ENCODE peak calls at places on chromosomes 13 and 19, in ten cellular contexts. L is fibroblast of villous mesenchyme, K is fibroblast of lung, Z is lower lobe of right lung, S is Caco-2, H is adrenal gland, J is astrocyte of the cerebellum, E is AG04450, P is glutamatergic neuron, N is endothelial cell. A is an unnamed sample.

GRCh38 chr19:15154002-15154612 is 46.7 kb downstream of the NOTCH3 start:
- DNase-seq in L (peak), K (peak), Z (no peak), S (peak), H (peak), J (no peak), E (no peak), P (peak), N (peak), A (no peak)

GRCh38 chr19:44671400-44671799 is at the start of gene CEACAM19:
- DNase-seq in L (no peak), K (no peak), Z (no peak), S (no peak), H (no peak), J (no peak), E (no peak), P (no peak), N (no peak), A (no peak)

GRCh38 chr19:49157445-49158224 is at the start of gene TRPM4:
- DNase-seq in L (peak), K (peak), Z (peak), S (peak), H (peak), J (no peak), E (no peak), P (peak), N (peak), A (peak)

GRCh38 chr13:76229281-76229680 is 593.2 kb downstream of the LMO7 start:
- DNase-seq in L (no peak), K (no peak), Z (no peak), S (no peak), H (no peak), J (no peak), E (no peak), P (no peak), N (no peak), A (no peak)

GRCh38 chr13:108957369-108958012 is 328.1 kb downstream of the MYO16 start:
- DNase-seq in L (peak), K (peak), Z (no peak), S (no peak), H (peak), J (peak), E (peak), P (no peak), N (no peak), A (no peak)

GRCh38 chr13:105997436-105998232 is 537.8 kb downstream of the EFNB2 start:
- DNase-seq in L (peak), K (peak), Z (no peak), S (peak), H (no peak), J (no peak), E (no peak), P (no peak), N (no peak), A (no peak)

GRCh38 chr19:57103573-57104277 is 16.1 kb upstream of the USP29 start:
- DNase-seq in L (peak), K (peak), Z (no peak), S (no peak), H (peak), J (peak), E (no peak), P (peak), N (peak), A (peak)

GRCh38 chr19:48490980-48491792 is 20.4 kb downstream of the LMTK3 start:
- DNase-seq in L (no peak), K (no peak), Z (no peak), S (no peak), H (peak), J (no peak), E (no peak), P (no peak), N (no peak), A (no peak)

GRCh38 chr13:98853791-98854191 is 101.3 kb upstream of the SLC15A1 start:
- DNase-seq in L (no peak), K (peak), Z (no peak), S (no peak), H (no peak), J (peak), E (no peak), P (no peak), N (no peak), A (no peak)

GRCh38 chr13:112443191-112444000 is 67.2 kb downstream of the SPACA7 start:
- DNase-seq in L (no peak), K (no peak), Z (no peak), S (peak), H (no peak), J (no peak), E (no peak), P (peak), N (peak), A (no peak)

GRCh38 chr19:42074513-42075363 is 1.2 kb upstream of the ZNF574 start:
- DNase-seq in L (no peak), K (no peak), Z (no peak), S (peak), H (peak), J (no peak), E (no peak), P (no peak), N (no peak), A (no peak)

GRCh38 chr13:20848944-20849343 is 53.6 kb downstream of the XPO4 start:
- DNase-seq in L (peak), K (peak), Z (no peak), S (no peak), H (no peak), J (no peak), E (no peak), P (no peak), N (no peak), A (no peak)

GRCh38 chr19:39303373-39304184 is 7.4 kb downstream of the IFNL1 start:
- DNase-seq in L (no peak), K (no peak), Z (no peak), S (peak), H (no peak), J (no peak), E (no peak), P (no peak), N (no peak), A (peak)
- TF ChIP-seq CTCF in L (no peak), K (no peak), Z (no peak), S (no peak), H (no peak), J (no peak), E (no peak), P (no peak), N (no peak), A (no peak)

GRCh38 chr13:60369242-60369641 is 27.8 kb upstream of the TDRD3 start:
- DNase-seq in L (no peak), K (no peak), Z (no peak), S (no peak), H (no peak), J (no peak), E (no peak), P (no peak), N (no peak), A (no peak)
- TF ChIP-seq CTCF in L (peak), K (no peak), Z (peak), S (no peak), H (no peak), J (no peak), E (peak), P (peak), N (peak), A (no peak)

GRCh38 chr13:93234459-93234858 is 7.9 kb downstream of the GPC6 start:
- DNase-seq in L (no peak), K (no peak), Z (no peak), S (no peak), H (no peak), J (no peak), E (no peak), P (no peak), N (no peak), A (no peak)

GRCh38 chr13:93230466-93230865 is 3.9 kb downstream of the GPC6 start:
- DNase-seq in L (peak), K (peak), Z (no peak), S (no peak), H (no peak), J (peak), E (no peak), P (no peak), N (no peak), A (no peak)

GRCh38 chr13:93231867-93232266 is 5.3 kb downstream of the GPC6 start:
- DNase-seq in L (no peak), K (no peak), Z (no peak), S (no peak), H (no peak), J (no peak), E (no peak), P (no peak), N (no peak), A (no peak)

GRCh38 chr13:93235258-93236015 is 8.8 kb downstream of the GPC6 start:
- DNase-seq in L (peak), K (peak), Z (no peak), S (no peak), H (no peak), J (no peak), E (no peak), P (no peak), N (no peak), A (peak)

GRCh38 chr13:93233997-93234416 is 7.4 kb downstream of the GPC6 start:
- DNase-seq in L (no peak), K (no peak), Z (no peak), S (no peak), H (no peak), J (no peak), E (no peak), P (peak), N (no peak), A (no peak)
- TF ChIP-seq CTCF in L (peak), K (no peak), Z (no peak), S (peak), H (no peak), J (peak), E (no peak), P (no peak), N (no peak), A (peak)

DNA sequence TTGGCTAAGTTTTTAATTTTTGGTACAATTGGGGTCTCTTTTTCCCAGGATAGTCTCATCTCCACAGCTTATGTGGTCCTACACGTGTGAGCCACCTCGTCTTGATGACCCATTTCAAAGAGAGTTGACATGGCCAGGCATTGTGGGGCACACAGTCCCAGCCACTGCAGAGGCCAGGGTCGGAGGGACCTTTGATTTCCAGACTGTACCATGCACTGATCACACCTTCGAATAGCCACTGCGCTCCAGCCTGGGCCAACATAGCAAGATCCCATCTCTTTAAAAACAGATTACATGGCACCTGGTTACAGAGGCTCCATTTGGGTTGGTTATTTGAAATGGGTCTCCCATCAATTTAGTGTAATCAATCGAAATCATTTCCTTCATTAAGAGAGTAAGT is 71.6 kb downstream of the DPRX start:
- DNase-seq in L (no peak), K (no peak), Z (no peak), S (no peak), H (no peak), J (no peak), E (no peak), P (no peak), N (no peak), A (no peak)
- TF ChIP-seq CTCF in L (no peak), K (no peak), Z (no peak), S (no peak), H (no peak), J (no peak), E (no peak), P (no peak), N (no peak), A (no peak)

DNA sequence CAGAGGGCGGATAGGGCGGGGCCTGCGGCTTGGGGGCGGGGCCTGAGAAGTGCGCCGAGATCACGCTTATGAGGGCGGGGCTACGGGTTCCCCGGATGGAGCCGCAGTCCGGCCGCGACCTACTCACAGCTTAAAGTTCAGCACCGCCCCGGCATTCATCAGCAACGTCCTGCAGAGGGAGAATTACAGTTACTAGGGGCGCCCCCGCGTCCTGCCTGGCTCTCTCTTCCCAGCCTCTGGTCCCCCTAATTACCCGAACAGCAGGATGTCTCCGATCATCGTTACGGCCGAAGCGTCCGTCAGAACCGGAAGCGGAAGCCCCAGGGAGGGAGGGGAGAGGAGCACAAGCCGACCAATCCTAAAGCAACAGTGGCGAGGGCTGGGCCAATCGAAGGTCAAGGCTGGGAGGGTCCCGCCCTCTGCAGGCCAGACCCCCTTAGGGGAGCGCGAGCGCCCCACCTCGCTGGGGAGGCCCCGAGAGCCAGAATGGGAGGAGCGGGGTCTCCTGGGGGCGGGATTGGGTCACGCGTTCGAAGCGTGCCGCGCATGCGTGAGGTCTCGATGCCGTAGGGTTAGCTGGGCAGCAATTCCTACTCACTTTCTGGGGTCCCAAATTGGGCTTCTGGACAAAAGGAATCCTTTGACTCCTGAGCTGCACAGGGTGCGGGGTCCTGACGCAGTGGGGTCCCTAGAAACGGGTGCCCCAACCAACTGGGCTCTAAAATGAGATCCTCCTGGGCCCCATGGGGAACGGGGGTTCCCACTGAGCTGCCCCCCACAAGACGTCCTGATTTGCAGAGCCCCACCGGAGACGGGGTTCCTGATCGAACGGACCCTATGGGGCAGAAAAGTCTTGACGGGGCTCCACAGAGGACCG is at the start of gene SMIM7:
- DNase-seq in L (peak), K (peak), Z (peak), S (peak), H (peak), J (peak), E (peak), P (peak), N (peak), A (peak)
- TF ChIP-seq CTCF in L (peak), K (no peak), Z (peak), S (peak), H (no peak), J (no peak), E (peak), P (peak), N (no peak), A (no peak)

DNA sequence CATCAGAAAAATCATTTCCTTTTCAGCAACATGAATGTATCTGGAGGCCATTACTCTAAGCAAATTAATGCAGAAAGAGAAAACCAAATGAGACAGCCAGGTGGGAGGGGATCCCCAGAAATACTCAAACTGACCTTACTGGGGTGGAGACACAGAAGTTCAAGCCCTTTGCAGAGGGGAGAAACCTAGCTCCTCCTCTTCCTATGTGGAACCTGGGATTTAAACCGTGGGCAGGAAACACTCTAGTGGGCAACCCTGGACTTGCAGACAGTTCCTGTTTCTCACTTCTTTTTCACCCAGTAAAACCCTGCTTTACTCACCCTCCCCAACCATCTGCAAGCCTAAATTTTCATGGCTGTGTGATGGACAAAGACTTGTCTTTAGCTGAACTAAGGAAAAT is 61.3 kb downstream of the SLITRK6 start:
- DNase-seq in L (no peak), K (no peak), Z (no peak), S (no peak), H (no peak), J (no peak), E (no peak), P (no peak), N (no peak), A (no peak)
- TF ChIP-seq CTCF in L (no peak), K (no peak), Z (no peak), S (no peak), H (no peak), J (no peak), E (no peak), P (no peak), N (no peak), A (no peak)